ENCODE peak calls at places on chromosomes 1 and 21, in six cellular contexts. J is HEK293T; E is CD8-positive, alpha-beta memory T cell; Y is stimulated activated CD4-positive, alpha-beta T cell treated with anti-CD3 and anti-CD28 coated beads, Interleukin-15, amount 100 ng/mL, for 1 hour; V is dermis microvascular lymphatic vessel endothelial cell; A is retina. S is an unnamed sample.

GRCh38 chr21:25421327-25422028 is 185.8 kb downstream of the MRPL39 start:
- DNase-seq in Y (peak; percentile 10), A (no peak), V (peak; percentile 9), E (peak; percentile 50), J (peak; percentile 15), S (peak; percentile 46)

GRCh38 chr21:35796834-35797233 is 263.5 kb downstream of the SETD4 start:
- DNase-seq in J (no peak), A (no peak), V (no peak), Y (no peak), E (no peak), S (no peak)

GRCh38 chr1:110615548-110616130 is 9.5 kb upstream of the KCNA2 start:
- DNase-seq in A (peak; percentile 78), E (no peak), J (peak; percentile 79), V (peak; percentile 35), Y (no peak), S (peak; percentile 59)

GRCh38 chr1:104064391-104064790 is 314.7 kb downstream of the AMY1C start:
- DNase-seq in Y (no peak), E (no peak), V (no peak), A (no peak), J (no peak), S (peak; percentile 55)

GRCh38 chr1:197633447-197634039 is 141.7 kb downstream of the DENND1B start:
- DNase-seq in A (no peak), V (no peak), E (no peak), J (no peak), Y (no peak), S (no peak)

GRCh38 chr1:159775716-159776115 is 5.0 kb upstream of the DUSP23 start:
- DNase-seq in V (no peak), Y (no peak), E (no peak), J (no peak), A (no peak), S (peak; percentile 30)

GRCh38 chr1:92822907-92823306 is 8.9 kb upstream of the RPL5 start:
- DNase-seq in A (no peak), J (no peak), V (peak; percentile 6), Y (no peak), E (no peak), S (peak; percentile 48)

GRCh38 chr1:226132731-226133503 is 53.6 kb downstream of the ACBD3 start:
- DNase-seq in E (no peak), Y (no peak), A (no peak), V (no peak), J (no peak), S (no peak)

GRCh38 chr1:89692601-89693503 is 59.9 kb downstream of the LRRC8C start:
- DNase-seq in J (no peak), A (no peak), E (no peak), Y (no peak), V (peak; percentile 57), S (no peak)

GRCh38 chr1:243882276-243882675 is 32.2 kb upstream of the AKT3 start:
- DNase-seq in Y (no peak), J (no peak), E (no peak), V (no peak), A (no peak), S (peak; percentile 39)

GRCh38 chr21:26148071-26148470 is 22.5 kb downstream of the APP start:
- DNase-seq in Y (no peak), E (no peak), A (no peak), J (no peak), V (no peak), S (peak; percentile 51)

GRCh38 chr1:236058141-236058626 is 6.7 kb downstream of the NID1 start:
- DNase-seq in A (peak; percentile 61), E (no peak), Y (no peak), V (no peak), J (no peak), S (peak; percentile 4)

GRCh38 chr1:31432592-31433395 is 19.8 kb downstream of the SERINC2 start:
- DNase-seq in J (no peak), V (no peak), Y (no peak), A (no peak), E (no peak), S (no peak)